ENCODE peak calls at places on chromosomes 2 and 18, in seven cellular contexts. One of them, this sample, is unnamed. For H3K9me3, the result is how much of the 10 kb centered on the place peaks cover.

GRCh38 chr2:30716117-30716900 is 90.9 kb downstream of the CAPN13 start:
- DNase-seq in gastrocnemius medialis: no peak
- DNase-seq in IMR-90: no peak
- DNase-seq in HCT116: no peak
- DNase-seq in left lung: no peak
- DNase-seq in heart left ventricle: no peak
- DNase-seq in H9: peak
- DNase-seq in this sample: no peak

GRCh38 chr2:29590211-29590610 is 331.2 kb downstream of the ALK start:
- DNase-seq in IMR-90: no peak
- DNase-seq in left lung: no peak
- DNase-seq in gastrocnemius medialis: no peak
- DNase-seq in heart left ventricle: no peak
- DNase-seq in HCT116: no peak
- DNase-seq in H9: no peak
- DNase-seq in this sample: no peak

GRCh38 chr2:121346886-121347285 is 61.9 kb upstream of the TFCP2L1 start:
- DNase-seq in gastrocnemius medialis: no peak
- DNase-seq in IMR-90: no peak
- DNase-seq in heart left ventricle: no peak
- DNase-seq in H9: no peak
- DNase-seq in HCT116: no peak
- DNase-seq in left lung: no peak
- DNase-seq in this sample: no peak

GRCh38 chr18:53534695-53535094 is 689.8 kb downstream of the MBD2 start:
- DNase-seq in gastrocnemius medialis: no peak
- DNase-seq in H9: no peak
- DNase-seq in left lung: no peak
- DNase-seq in IMR-90: no peak
- DNase-seq in heart left ventricle: peak
- DNase-seq in HCT116: no peak
- DNase-seq in this sample: no peak

GRCh38 chr2:64212346-64212745 is 68.1 kb upstream of the PELI1 start:
- DNase-seq in HCT116: no peak
- DNase-seq in left lung: no peak
- DNase-seq in gastrocnemius medialis: no peak
- DNase-seq in H9: no peak
- DNase-seq in heart left ventricle: no peak
- DNase-seq in IMR-90: peak
- DNase-seq in this sample: peak

GRCh38 chr2:161426416-161426787 is 10.3 kb downstream of the TBR1 start:
- DNase-seq in left lung: no peak
- DNase-seq in IMR-90: no peak
- DNase-seq in H9: no peak
- DNase-seq in gastrocnemius medialis: no peak
- DNase-seq in heart left ventricle: no peak
- DNase-seq in HCT116: no peak
- DNase-seq in this sample: no peak

GRCh38 chr2:147297820-147298219 is 547.0 kb upstream of the ACVR2A start:
- DNase-seq in left lung: no peak
- DNase-seq in IMR-90: no peak
- DNase-seq in heart left ventricle: no peak
- DNase-seq in H9: no peak
- DNase-seq in HCT116: no peak
- DNase-seq in gastrocnemius medialis: no peak
- DNase-seq in this sample: peak

GRCh38 chr2:101418704-101419663 is 31.7 kb upstream of the CREG2 start:
- DNase-seq in heart left ventricle: peak
- DNase-seq in left lung: no peak
- DNase-seq in H9: no peak
- DNase-seq in gastrocnemius medialis: peak
- DNase-seq in HCT116: peak
- DNase-seq in IMR-90: peak
- DNase-seq in this sample: peak

GRCh38 chr18:21241224-21242131 is 554 bp upstream of the GREB1L start:
- DNase-seq in left lung: no peak
- DNase-seq in H9: peak
- DNase-seq in gastrocnemius medialis: peak
- DNase-seq in heart left ventricle: peak
- DNase-seq in IMR-90: no peak
- DNase-seq in HCT116: no peak
- DNase-seq in this sample: no peak

GRCh38 chr2:184312970-184313369 is 285.4 kb upstream of the ZNF804A start:
- DNase-seq in IMR-90: no peak
- DNase-seq in HCT116: no peak
- DNase-seq in left lung: no peak
- DNase-seq in H9: no peak
- DNase-seq in heart left ventricle: no peak
- DNase-seq in gastrocnemius medialis: no peak
- DNase-seq in this sample: no peak

GRCh38 chr2:55025627-55026026 is 24.6 kb downstream of the RTN4 start:
- DNase-seq in heart left ventricle: no peak
- DNase-seq in IMR-90: no peak
- DNase-seq in gastrocnemius medialis: no peak
- DNase-seq in left lung: no peak
- DNase-seq in H9: no peak
- DNase-seq in HCT116: no peak
- DNase-seq in this sample: no peak

GRCh38 chr2:236174608-236175001 is 6.4 kb upstream of the GBX2 start:
- DNase-seq in gastrocnemius medialis: no peak
- DNase-seq in HCT116: no peak
- DNase-seq in heart left ventricle: no peak
- DNase-seq in left lung: no peak
- DNase-seq in IMR-90: no peak
- DNase-seq in H9: no peak
- DNase-seq in this sample: no peak

GRCh38 chr2:240530181-240530580 is 27.6 kb downstream of the ANKMY1 start:
- DNase-seq in gastrocnemius medialis: no peak
- DNase-seq in left lung: no peak
- DNase-seq in IMR-90: no peak
- DNase-seq in HCT116: no peak
- DNase-seq in heart left ventricle: no peak
- DNase-seq in H9: no peak
- DNase-seq in this sample: no peak
- H3K9me3 ChIP-seq in gastrocnemius medialis: under half
- H3K9me3 ChIP-seq in left lung: under half
- H3K9me3 ChIP-seq in IMR-90: under half
- H3K9me3 ChIP-seq in HCT116: under half
- H3K9me3 ChIP-seq in heart left ventricle: under half
- H3K9me3 ChIP-seq in H9: under half
- H3K9me3 ChIP-seq in this sample: under half

GRCh38 chr2:127376265-127376664 is 11.5 kb downstream of the MAP3K2 start:
- DNase-seq in HCT116: no peak
- DNase-seq in heart left ventricle: no peak
- DNase-seq in H9: no peak
- DNase-seq in IMR-90: no peak
- DNase-seq in left lung: no peak
- DNase-seq in gastrocnemius medialis: no peak
- DNase-seq in this sample: no peak
- H3K9me3 ChIP-seq in HCT116: under half
- H3K9me3 ChIP-seq in heart left ventricle: under half
- H3K9me3 ChIP-seq in H9: under half
- H3K9me3 ChIP-seq in IMR-90: under half
- H3K9me3 ChIP-seq in left lung: under half
- H3K9me3 ChIP-seq in gastrocnemius medialis: under half
- H3K9me3 ChIP-seq in this sample: under half

GRCh38 chr18:62248313-62248712 is 61.3 kb downstream of the RELCH start:
- DNase-seq in left lung: no peak
- DNase-seq in H9: no peak
- DNase-seq in HCT116: no peak
- DNase-seq in heart left ventricle: no peak
- DNase-seq in IMR-90: no peak
- DNase-seq in gastrocnemius medialis: no peak
- DNase-seq in this sample: no peak

GRCh38 chr18:62242955-62243354 is 55.9 kb downstream of the RELCH start:
- DNase-seq in gastrocnemius medialis: no peak
- DNase-seq in IMR-90: peak
- DNase-seq in heart left ventricle: no peak
- DNase-seq in HCT116: no peak
- DNase-seq in H9: no peak
- DNase-seq in left lung: no peak
- DNase-seq in this sample: no peak

GRCh38 chr18:62245699-62246098 is 58.6 kb downstream of the RELCH start:
- DNase-seq in heart left ventricle: no peak
- DNase-seq in gastrocnemius medialis: no peak
- DNase-seq in left lung: no peak
- DNase-seq in HCT116: no peak
- DNase-seq in H9: no peak
- DNase-seq in IMR-90: no peak
- DNase-seq in this sample: no peak

GRCh38 chr18:62249478-62250097 is 62.5 kb downstream of the RELCH start:
- DNase-seq in IMR-90: peak
- DNase-seq in HCT116: peak
- DNase-seq in heart left ventricle: peak
- DNase-seq in H9: peak
- DNase-seq in left lung: no peak
- DNase-seq in gastrocnemius medialis: peak
- DNase-seq in this sample: peak

GRCh38 chr18:62245177-62245576 is 58.1 kb downstream of the RELCH start:
- DNase-seq in IMR-90: no peak
- DNase-seq in gastrocnemius medialis: no peak
- DNase-seq in heart left ventricle: no peak
- DNase-seq in HCT116: no peak
- DNase-seq in H9: no peak
- DNase-seq in left lung: peak
- DNase-seq in this sample: no peak
- H3K9me3 ChIP-seq in IMR-90: under half
- H3K9me3 ChIP-seq in gastrocnemius medialis: under half
- H3K9me3 ChIP-seq in heart left ventricle: under half
- H3K9me3 ChIP-seq in HCT116: under half
- H3K9me3 ChIP-seq in H9: under half
- H3K9me3 ChIP-seq in left lung: under half
- H3K9me3 ChIP-seq in this sample: under half

DNA sequence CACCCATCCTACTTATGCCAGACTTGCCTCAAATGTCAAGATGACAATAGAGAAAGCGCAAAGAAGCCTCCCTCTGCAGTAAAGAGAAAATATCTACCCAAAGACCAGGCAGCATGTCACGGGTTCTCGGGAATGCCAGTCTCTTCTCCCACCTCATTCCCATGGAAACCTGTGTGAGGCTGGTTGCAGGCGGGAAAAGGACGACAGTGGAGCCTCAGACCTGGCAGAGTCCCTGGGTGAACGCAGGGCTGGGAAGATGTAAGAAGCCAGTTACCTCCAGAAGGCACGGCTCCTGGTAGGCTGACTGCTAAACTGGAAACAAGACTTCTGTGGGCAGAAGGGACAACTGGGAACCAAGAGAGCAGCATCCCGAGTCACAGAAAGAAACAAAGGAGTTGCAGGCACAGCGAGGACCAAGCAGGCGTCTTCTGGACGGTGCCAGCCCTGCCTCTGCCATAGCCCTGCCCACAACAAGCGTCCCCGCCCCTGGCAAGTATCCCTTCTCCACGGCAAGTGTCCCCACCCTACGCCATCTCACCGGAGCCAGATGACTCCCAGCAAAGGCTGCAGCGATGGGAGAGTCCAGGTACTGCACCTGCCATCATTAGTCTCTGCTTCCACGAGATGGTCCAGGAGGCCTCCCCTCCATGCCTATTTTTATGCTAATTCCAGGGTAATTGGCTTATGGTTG is 440.8 kb upstream of the MYT1L start:
- DNase-seq in gastrocnemius medialis: no peak
- DNase-seq in HCT116: no peak
- DNase-seq in IMR-90: no peak
- DNase-seq in H9: no peak
- DNase-seq in heart left ventricle: no peak
- DNase-seq in left lung: no peak
- DNase-seq in this sample: no peak
- H3K9me3 ChIP-seq in gastrocnemius medialis: under half
- H3K9me3 ChIP-seq in HCT116: under half
- H3K9me3 ChIP-seq in IMR-90: half or more
- H3K9me3 ChIP-seq in H9: under half
- H3K9me3 ChIP-seq in heart left ventricle: under half
- H3K9me3 ChIP-seq in left lung: under half
- H3K9me3 ChIP-seq in this sample: under half

GRCh38 chr2:84474176-84474575 is 15.1 kb upstream of the SUCLG1 start:
- DNase-seq in gastrocnemius medialis: no peak
- DNase-seq in HCT116: no peak
- DNase-seq in heart left ventricle: no peak
- DNase-seq in H9: no peak
- DNase-seq in left lung: no peak
- DNase-seq in IMR-90: no peak
- DNase-seq in this sample: no peak
- H3K9me3 ChIP-seq in gastrocnemius medialis: under half
- H3K9me3 ChIP-seq in HCT116: under half
- H3K9me3 ChIP-seq in heart left ventricle: under half
- H3K9me3 ChIP-seq in H9: under half
- H3K9me3 ChIP-seq in left lung: under half
- H3K9me3 ChIP-seq in IMR-90: under half
- H3K9me3 ChIP-seq in this sample: under half